ENCODE peak calls at places on chromosomes 13 and 19, in eight cellular contexts. M is neural crest cell; Z is left lung; T is stomach; Q is ovary; S is fibroblast of lung; G is thoracic aorta; V is CD8-positive, alpha-beta T cell. D is an unnamed sample.

GRCh38 chr13:111555268-111555633 is 234.8 kb downstream of the TEX29 start:
- DNase-seq in Q (no peak), Z (no peak), T (no peak), G (no peak), V (no peak), M (no peak), S (no peak), D (no peak)

GRCh38 chr13:41345921-41346589 is 35.0 kb downstream of the NAA16 start:
- DNase-seq in M (no peak), V (no peak), S (peak), G (no peak), Q (no peak), Z (no peak), T (no peak), D (no peak)

GRCh38 chr19:3866798-3867638 is 1.8 kb downstream of the ZFR2 start:
- DNase-seq in G (no peak), V (no peak), S (no peak), M (no peak), T (no peak), Q (no peak), Z (no peak), D (no peak)

GRCh38 chr13:34748078-34748477 is 194.0 kb upstream of the NBEA start:
- DNase-seq in Z (peak), T (no peak), Q (peak), G (no peak), S (peak), M (no peak), V (no peak), D (no peak)

GRCh38 chr19:10593820-10594637 is 6.9 kb upstream of the AP1M2 start:
- DNase-seq in Q (no peak), T (no peak), M (no peak), Z (no peak), S (no peak), V (no peak), G (no peak), D (peak)

GRCh38 chr13:46131705-46132104 is 26.9 kb upstream of the CPB2 start:
- DNase-seq in S (no peak), G (no peak), Z (no peak), M (no peak), V (no peak), Q (no peak), T (no peak), D (no peak)

GRCh38 chr13:30053904-30054303 is 203.5 kb upstream of the UBL3 start:
- DNase-seq in Z (no peak), T (no peak), G (no peak), S (no peak), Q (no peak), M (peak), V (no peak), D (no peak)

GRCh38 chr19:4362038-4362828 is 18.9 kb downstream of the MPND start:
- DNase-seq in T (no peak), Z (no peak), Q (peak), G (no peak), V (no peak), S (no peak), M (no peak), D (peak)

GRCh38 chr13:113534236-113534860 is 43.8 kb upstream of the DCUN1D2 start:
- DNase-seq in S (no peak), Q (no peak), G (no peak), M (no peak), Z (peak), T (no peak), V (no peak), D (no peak)

GRCh38 chr13:51942189-51942588 is 69.1 kb downstream of the ATP7B start:
- DNase-seq in M (no peak), T (peak), Z (no peak), Q (no peak), G (no peak), V (peak), S (no peak), D (no peak)

GRCh38 chr13:44132710-44133109 is 240.9 kb upstream of the SERP2 start:
- DNase-seq in M (no peak), S (peak), G (peak), T (peak), V (no peak), Z (peak), Q (no peak), D (no peak)

GRCh38 chr13:87671824-87672603 is 843 bp downstream of the SLITRK5 start:
- DNase-seq in V (no peak), G (no peak), S (no peak), M (peak), Z (no peak), T (no peak), Q (no peak), D (no peak)

GRCh38 chr13:57631607-57632275 is at the start of gene PCDH17:
- DNase-seq in S (peak), G (no peak), Q (peak), T (peak), V (no peak), M (peak), Z (peak), D (no peak)

GRCh38 chr19:5131031-5131865 is 162.3 kb downstream of the KDM4B start:
- DNase-seq in Z (no peak), V (no peak), T (no peak), M (no peak), G (no peak), S (no peak), Q (no peak), D (peak)

GRCh38 chr19:29831041-29831548 is 19.3 kb downstream of the CCNE1 start:
- DNase-seq in V (peak), T (no peak), Z (no peak), M (no peak), G (no peak), Q (no peak), S (no peak), D (peak)

GRCh38 chr19:39998511-39998910 is 1.7 kb downstream of the ZNF546 start:
- DNase-seq in T (no peak), Z (no peak), Q (no peak), V (no peak), M (no peak), G (no peak), S (peak), D (no peak)

GRCh38 chr19:57192064-57192395 is 730 bp downstream of the ZNF264 start:
- DNase-seq in Z (no peak), G (no peak), T (no peak), M (no peak), Q (no peak), V (no peak), S (peak), D (no peak)

GRCh38 chr13:53206455-53206854 is 177.8 kb downstream of the OLFM4 start:
- DNase-seq in G (no peak), M (no peak), T (no peak), Z (no peak), S (no peak), V (no peak), Q (no peak), D (no peak)

GRCh38 chr13:76953921-76954320 is 5.6 kb downstream of the ACOD1 start:
- DNase-seq in S (no peak), T (no peak), Z (no peak), G (no peak), M (no peak), Q (no peak), V (no peak), D (no peak)

GRCh38 chr19:566403-566802 is 6.0 kb upstream of the BSG start:
- DNase-seq in Z (peak), T (no peak), G (no peak), S (no peak), Q (peak), M (no peak), V (no peak), D (no peak)

GRCh38 chr19:27654266-27654990 is 1558.5 kb downstream of the UQCRFS1 start:
- DNase-seq in S (no peak), M (no peak), T (no peak), V (no peak), Q (no peak), G (no peak), Z (no peak), D (no peak)

GRCh38 chr19:7868671-7869452 is 5.3 kb downstream of the PRR36 start:
- DNase-seq in T (peak), Z (peak), M (peak), V (peak), G (no peak), Q (peak), S (peak), D (peak)

GRCh38 chr19:30148039-30148438 is 206.0 kb downstream of the URI1 start:
- DNase-seq in Z (no peak), Q (no peak), G (no peak), V (no peak), S (no peak), M (no peak), T (no peak), D (no peak)

GRCh38 chr19:48363500-48363809 is 285 bp downstream of the TMEM143 start:
- DNase-seq in T (no peak), V (no peak), G (no peak), Z (no peak), M (no peak), S (no peak), Q (peak), D (no peak)

DNA sequence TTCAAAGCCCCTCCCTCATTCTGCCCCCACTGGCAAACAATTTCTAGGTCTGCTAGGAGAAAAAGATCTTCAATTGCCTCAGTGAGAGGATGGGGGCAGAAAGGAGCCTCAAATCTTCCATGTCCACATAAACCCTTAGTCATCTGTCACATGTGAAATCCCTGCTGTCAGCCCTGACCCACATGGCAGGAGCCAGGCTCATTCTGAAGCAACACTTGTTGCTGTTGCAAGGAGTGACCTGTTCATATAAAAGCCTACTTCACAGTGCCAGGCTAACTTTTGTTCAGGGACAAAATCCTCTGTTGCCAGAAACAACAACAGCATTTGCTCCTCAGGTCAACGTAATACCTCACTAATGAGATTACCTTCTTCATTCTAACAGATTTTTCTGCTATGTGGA is 70.5 kb downstream of the IRS2 start:
- DNase-seq in Q (no peak), T (no peak), S (no peak), V (no peak), Z (peak), G (no peak), M (no peak), D (no peak)
- TF ChIP-seq CTCF in Q (no peak), T (no peak), S (no peak), V (no peak), Z (no peak), G (no peak), M (no peak), D (no peak)

GRCh38 chr19:49489601-49490167 is 2.3 kb downstream of the RPL13A start:
- DNase-seq in M (no peak), Z (no peak), Q (no peak), G (no peak), S (no peak), T (no peak), V (no peak), D (no peak)
- TF ChIP-seq CTCF in M (no peak), Z (no peak), Q (no peak), G (no peak), S (no peak), T (no peak), V (no peak), D (peak)

GRCh38 chr19:19064098-19064722 is 416 bp downstream of the SLC25A42 start:
- DNase-seq in S (no peak), Z (no peak), T (no peak), Q (no peak), M (no peak), G (no peak), V (peak), D (no peak)
- TF ChIP-seq CTCF in S (peak), Z (peak), T (no peak), Q (no peak), M (peak), G (peak), V (peak), D (peak)

GRCh38 chr19:42083537-42083936 is 7.6 kb downstream of the ZNF574 start:
- DNase-seq in M (no peak), S (no peak), T (no peak), Q (no peak), Z (no peak), G (no peak), V (no peak), D (no peak)

GRCh38 chr19:42080764-42081375 is 4.9 kb downstream of the ZNF574 start:
- DNase-seq in G (no peak), Z (no peak), M (no peak), S (no peak), Q (no peak), V (no peak), T (no peak), D (no peak)

GRCh38 chr19:42079886-42080763 is 4.2 kb downstream of the ZNF574 start:
- DNase-seq in M (no peak), G (no peak), Q (no peak), S (no peak), T (no peak), Z (no peak), V (no peak), D (no peak)

GRCh38 chr19:42079276-42079669 is 3.3 kb downstream of the ZNF574 start:
- DNase-seq in S (no peak), M (no peak), Z (no peak), T (no peak), Q (no peak), G (no peak), V (no peak), D (no peak)

DNA sequence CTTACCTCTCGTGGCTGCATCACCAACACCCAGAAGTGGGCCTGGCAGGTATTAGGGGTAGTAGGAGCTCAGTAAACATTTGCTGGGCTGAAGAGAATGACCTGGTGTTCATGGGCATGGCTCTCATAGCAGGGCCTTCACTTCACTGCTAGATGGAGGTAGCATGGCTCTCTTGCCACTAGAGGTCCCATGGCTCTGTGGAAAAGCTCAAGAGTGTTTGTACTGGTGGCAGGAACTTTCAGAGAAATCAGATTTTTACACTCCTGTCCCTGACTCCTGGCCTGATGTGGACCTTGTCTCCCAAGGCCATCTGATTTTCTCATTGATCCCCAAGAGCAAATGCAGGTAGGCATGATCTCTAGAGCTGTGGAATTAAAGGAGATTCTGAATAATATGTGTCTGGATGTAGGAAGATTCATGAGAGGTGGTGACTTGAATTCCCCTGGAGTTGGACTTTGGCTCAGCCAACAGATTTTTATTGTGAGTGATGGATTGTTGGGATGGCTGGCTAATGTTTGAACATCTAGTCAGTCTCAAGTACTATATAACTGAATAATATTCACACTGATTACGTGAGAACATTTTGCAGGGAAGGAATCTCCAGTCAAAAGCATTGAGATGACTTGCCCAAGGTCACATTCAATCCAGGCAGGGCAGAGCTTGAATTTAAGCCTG is 5.8 kb downstream of the ZNF574 start:
- DNase-seq in M (no peak), V (no peak), T (no peak), Z (no peak), G (no peak), S (peak), Q (no peak), D (no peak)
- TF ChIP-seq CTCF in M (peak), V (peak), T (no peak), Z (no peak), G (no peak), S (peak), Q (no peak), D (peak)

GRCh38 chr13:103515410-103515809 is 449.2 kb upstream of the SLC10A2 start:
- DNase-seq in Q (no peak), S (no peak), V (no peak), T (no peak), Z (no peak), M (no peak), G (no peak), D (no peak)

GRCh38 chr13:103514188-103514587 is 448.0 kb upstream of the SLC10A2 start:
- DNase-seq in V (no peak), T (no peak), Q (no peak), Z (no peak), G (no peak), M (no peak), S (no peak), D (no peak)

GRCh38 chr13:103510007-103510406 is 443.8 kb upstream of the SLC10A2 start:
- DNase-seq in M (no peak), G (no peak), Z (no peak), T (no peak), Q (no peak), S (no peak), V (no peak), D (no peak)
- TF ChIP-seq CTCF in M (no peak), G (peak), Z (no peak), T (no peak), Q (no peak), S (no peak), V (no peak), D (no peak)

GRCh38 chr19:51926784-51927741 is at the start of gene ZNF613:
- DNase-seq in T (peak), Q (peak), S (peak), Z (peak), M (peak), G (peak), V (peak), D (peak)
- TF ChIP-seq CTCF in T (no peak), Q (no peak), S (peak), Z (no peak), M (peak), G (no peak), V (no peak), D (peak)

DNA sequence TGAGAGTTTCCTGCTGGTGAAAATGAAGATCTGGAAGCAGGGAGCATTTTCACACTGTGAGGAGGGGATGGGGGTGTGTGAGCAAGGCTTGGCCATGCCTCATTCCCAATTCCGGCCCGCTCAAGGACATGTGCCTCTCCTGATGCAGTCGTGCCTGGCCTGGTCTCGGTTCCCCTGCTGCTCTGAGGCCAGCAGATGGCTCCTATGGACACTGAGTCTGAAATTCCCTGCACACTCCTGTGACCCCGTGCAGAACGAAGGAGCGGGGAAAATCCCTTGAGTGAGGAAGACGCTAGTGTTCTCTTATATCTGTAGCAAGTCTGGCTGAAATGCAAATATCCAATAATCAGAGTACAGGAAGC is 363 bp upstream of the ZNF763 start:
- DNase-seq in V (no peak), G (no peak), Q (no peak), S (no peak), M (no peak), T (no peak), Z (peak), D (no peak)
- TF ChIP-seq CTCF in V (no peak), G (no peak), Q (no peak), S (peak), M (no peak), T (no peak), Z (no peak), D (peak)

GRCh38 chr19:51020988-51021651 is 1.6 kb upstream of the KLK10 start:
- DNase-seq in M (no peak), Q (no peak), S (peak), Z (no peak), T (peak), G (no peak), V (no peak), D (no peak)
- TF ChIP-seq CTCF in M (peak), Q (peak), S (peak), Z (peak), T (peak), G (no peak), V (peak), D (peak)